ENCODE peak calls at places on chromosome 7, in nine cellular contexts. One of them, this sample, is unnamed.

GRCh38 chr7:134067164-134067563 is 60.0 kb upstream of the LRGUK start:
- DNase-seq in GM13976: no peak
- DNase-seq in vagina: no peak
- DNase-seq in CD4-positive, alpha-beta T cell: no peak
- DNase-seq in neural crest cell: no peak
- DNase-seq in GM20000: no peak
- DNase-seq in AG09309: no peak
- DNase-seq in lower leg skin: no peak
- DNase-seq in cardiac fibroblast: no peak
- DNase-seq in this sample: no peak

GRCh38 chr7:28748934-28749584 is 209.1 kb downstream of the TRIL start:
- DNase-seq in cardiac fibroblast: peak; percentile 66
- DNase-seq in vagina: no peak
- DNase-seq in GM13976: peak; percentile 24
- DNase-seq in GM20000: no peak
- DNase-seq in lower leg skin: no peak
- DNase-seq in neural crest cell: no peak
- DNase-seq in CD4-positive, alpha-beta T cell: no peak
- DNase-seq in AG09309: no peak
- DNase-seq in this sample: peak; percentile 22

GRCh38 chr7:19491821-19492452 is 216.9 kb downstream of the POLR1F start:
- DNase-seq in vagina: no peak
- DNase-seq in AG09309: peak; percentile 21
- DNase-seq in lower leg skin: no peak
- DNase-seq in neural crest cell: no peak
- DNase-seq in GM20000: peak; percentile 4
- DNase-seq in CD4-positive, alpha-beta T cell: no peak
- DNase-seq in GM13976: peak; percentile 18
- DNase-seq in cardiac fibroblast: peak; percentile 75
- DNase-seq in this sample: no peak

GRCh38 chr7:32204361-32205018 is 134.3 kb upstream of the PDE1C start:
- DNase-seq in cardiac fibroblast: peak; percentile 85
- DNase-seq in lower leg skin: no peak
- DNase-seq in vagina: peak; percentile 87
- DNase-seq in neural crest cell: peak; percentile 60
- DNase-seq in GM13976: peak; percentile 31
- DNase-seq in AG09309: peak; percentile 61
- DNase-seq in GM20000: peak; percentile 21
- DNase-seq in CD4-positive, alpha-beta T cell: no peak
- DNase-seq in this sample: peak; percentile 65

GRCh38 chr7:140640060-140640611 is 477 bp downstream of the DENND2A start:
- DNase-seq in CD4-positive, alpha-beta T cell: no peak
- DNase-seq in AG09309: no peak
- DNase-seq in neural crest cell: peak; percentile 36
- DNase-seq in GM20000: peak; percentile 56
- DNase-seq in lower leg skin: no peak
- DNase-seq in cardiac fibroblast: no peak
- DNase-seq in vagina: no peak
- DNase-seq in GM13976: peak; percentile 61
- DNase-seq in this sample: peak; percentile 68

GRCh38 chr7:36490335-36490940 is 100.8 kb downstream of the ANLN start:
- DNase-seq in lower leg skin: no peak
- DNase-seq in CD4-positive, alpha-beta T cell: no peak
- DNase-seq in cardiac fibroblast: peak; percentile 13
- DNase-seq in AG09309: no peak
- DNase-seq in GM20000: no peak
- DNase-seq in GM13976: no peak
- DNase-seq in vagina: no peak
- DNase-seq in neural crest cell: no peak
- DNase-seq in this sample: no peak

GRCh38 chr7:16739863-16740622 is 13.5 kb upstream of the TSPAN13 start:
- DNase-seq in GM13976: no peak
- DNase-seq in AG09309: peak; percentile 97
- DNase-seq in neural crest cell: no peak
- DNase-seq in lower leg skin: peak; percentile 31
- DNase-seq in vagina: no peak
- DNase-seq in CD4-positive, alpha-beta T cell: no peak
- DNase-seq in cardiac fibroblast: peak; percentile 97
- DNase-seq in GM20000: no peak
- DNase-seq in this sample: no peak

GRCh38 chr7:33276729-33277128 is 147.4 kb downstream of the BBS9 start:
- DNase-seq in vagina: no peak
- DNase-seq in CD4-positive, alpha-beta T cell: no peak
- DNase-seq in AG09309: no peak
- DNase-seq in lower leg skin: no peak
- DNase-seq in cardiac fibroblast: no peak
- DNase-seq in GM13976: no peak
- DNase-seq in neural crest cell: no peak
- DNase-seq in GM20000: no peak
- DNase-seq in this sample: no peak

GRCh38 chr7:14430921-14431320 is 441.5 kb upstream of the ETV1 start:
- DNase-seq in neural crest cell: no peak
- DNase-seq in CD4-positive, alpha-beta T cell: no peak
- DNase-seq in lower leg skin: no peak
- DNase-seq in GM13976: no peak
- DNase-seq in GM20000: no peak
- DNase-seq in cardiac fibroblast: no peak
- DNase-seq in AG09309: no peak
- DNase-seq in vagina: no peak
- DNase-seq in this sample: no peak

GRCh38 chr7:52119537-52119936 is 802.9 kb upstream of the COBL start:
- DNase-seq in cardiac fibroblast: no peak
- DNase-seq in neural crest cell: no peak
- DNase-seq in CD4-positive, alpha-beta T cell: no peak
- DNase-seq in GM13976: no peak
- DNase-seq in vagina: no peak
- DNase-seq in lower leg skin: no peak
- DNase-seq in GM20000: no peak
- DNase-seq in AG09309: no peak
- DNase-seq in this sample: no peak

GRCh38 chr7:138958026-138958956 is 22.9 kb downstream of the KIAA1549 start:
- DNase-seq in cardiac fibroblast: peak; percentile 42
- DNase-seq in CD4-positive, alpha-beta T cell: no peak
- DNase-seq in AG09309: no peak
- DNase-seq in vagina: no peak
- DNase-seq in lower leg skin: no peak
- DNase-seq in GM20000: no peak
- DNase-seq in GM13976: no peak
- DNase-seq in neural crest cell: no peak
- DNase-seq in this sample: no peak

GRCh38 chr7:34848670-34849069 is 188.6 kb downstream of the DPY19L1 start:
- DNase-seq in vagina: no peak
- DNase-seq in AG09309: no peak
- DNase-seq in cardiac fibroblast: no peak
- DNase-seq in neural crest cell: no peak
- DNase-seq in lower leg skin: no peak
- DNase-seq in GM13976: no peak
- DNase-seq in GM20000: no peak
- DNase-seq in CD4-positive, alpha-beta T cell: no peak
- DNase-seq in this sample: no peak

GRCh38 chr7:34846976-34847375 is 189.0 kb downstream of the NPSR1 start:
- DNase-seq in cardiac fibroblast: no peak
- DNase-seq in GM13976: no peak
- DNase-seq in AG09309: no peak
- DNase-seq in CD4-positive, alpha-beta T cell: no peak
- DNase-seq in neural crest cell: no peak
- DNase-seq in GM20000: no peak
- DNase-seq in vagina: no peak
- DNase-seq in lower leg skin: no peak
- DNase-seq in this sample: no peak

GRCh38 chr7:34844936-34845665 is 187.1 kb downstream of the NPSR1 start:
- DNase-seq in cardiac fibroblast: no peak
- DNase-seq in GM13976: no peak
- DNase-seq in lower leg skin: no peak
- DNase-seq in AG09309: no peak
- DNase-seq in vagina: no peak
- DNase-seq in neural crest cell: no peak
- DNase-seq in GM20000: no peak
- DNase-seq in CD4-positive, alpha-beta T cell: no peak
- DNase-seq in this sample: no peak

GRCh38 chr7:34844401-34844800 is 186.4 kb downstream of the NPSR1 start:
- DNase-seq in GM20000: no peak
- DNase-seq in neural crest cell: no peak
- DNase-seq in GM13976: no peak
- DNase-seq in AG09309: no peak
- DNase-seq in lower leg skin: no peak
- DNase-seq in CD4-positive, alpha-beta T cell: no peak
- DNase-seq in vagina: peak; percentile 34
- DNase-seq in cardiac fibroblast: no peak
- DNase-seq in this sample: no peak

DNA sequence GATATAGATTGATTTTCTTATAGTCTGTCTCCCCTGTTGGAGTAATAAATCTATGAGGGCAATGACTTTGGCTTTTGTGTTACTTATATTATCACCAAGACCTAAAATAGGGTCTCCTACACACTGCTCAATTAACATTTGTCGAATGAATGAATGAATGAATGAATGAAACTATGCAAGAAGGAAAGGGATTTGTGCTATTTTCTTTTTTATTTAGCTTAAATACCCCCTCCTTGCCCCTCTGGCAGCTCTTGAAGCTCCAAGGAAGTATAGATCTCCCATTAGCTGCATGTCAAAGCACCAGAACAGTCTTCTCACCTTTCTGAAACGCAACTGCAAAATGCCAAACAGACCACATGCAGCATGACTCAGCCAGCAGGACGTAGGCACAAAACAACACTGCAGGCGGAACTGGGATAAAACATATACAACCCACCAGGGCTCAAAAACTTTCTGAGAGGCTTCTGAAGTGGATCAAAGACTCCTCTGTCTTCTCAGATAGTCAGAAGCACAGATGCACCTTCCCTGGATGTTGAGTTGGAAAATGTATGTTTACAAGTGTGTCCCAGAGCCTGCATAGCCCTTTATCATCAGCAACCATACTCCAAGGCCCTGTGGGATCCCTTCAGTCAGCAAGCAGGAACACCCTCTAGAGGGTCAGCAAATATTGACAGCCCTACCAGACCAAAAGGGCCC is 187.8 kb downstream of the NPSR1 start:
- DNase-seq in CD4-positive, alpha-beta T cell: no peak
- DNase-seq in AG09309: no peak
- DNase-seq in neural crest cell: no peak
- DNase-seq in cardiac fibroblast: no peak
- DNase-seq in GM20000: no peak
- DNase-seq in lower leg skin: no peak
- DNase-seq in vagina: peak; percentile 20
- DNase-seq in GM13976: no peak
- DNase-seq in this sample: no peak
- TF ChIP-seq CTCF in CD4-positive, alpha-beta T cell: no peak
- TF ChIP-seq CTCF in AG09309: no peak
- TF ChIP-seq CTCF in neural crest cell: no peak
- TF ChIP-seq CTCF in cardiac fibroblast: no peak
- TF ChIP-seq CTCF in GM20000: no peak
- TF ChIP-seq CTCF in lower leg skin: no peak
- TF ChIP-seq CTCF in vagina: no peak
- TF ChIP-seq CTCF in GM13976: no peak
- TF ChIP-seq CTCF in this sample: no peak

GRCh38 chr7:154859747-154860620 is 142.9 kb downstream of the PAXIP1 start:
- DNase-seq in AG09309: no peak
- DNase-seq in cardiac fibroblast: no peak
- DNase-seq in neural crest cell: no peak
- DNase-seq in GM13976: no peak
- DNase-seq in vagina: no peak
- DNase-seq in lower leg skin: no peak
- DNase-seq in CD4-positive, alpha-beta T cell: no peak
- DNase-seq in GM20000: no peak
- DNase-seq in this sample: no peak
- TF ChIP-seq CTCF in AG09309: no peak
- TF ChIP-seq CTCF in cardiac fibroblast: no peak
- TF ChIP-seq CTCF in neural crest cell: no peak
- TF ChIP-seq CTCF in GM13976: no peak
- TF ChIP-seq CTCF in vagina: no peak
- TF ChIP-seq CTCF in lower leg skin: no peak
- TF ChIP-seq CTCF in CD4-positive, alpha-beta T cell: no peak
- TF ChIP-seq CTCF in GM20000: no peak
- TF ChIP-seq CTCF in this sample: no peak

GRCh38 chr7:116601426-116601825 is 70.6 kb upstream of the MET start:
- DNase-seq in CD4-positive, alpha-beta T cell: no peak
- DNase-seq in GM13976: no peak
- DNase-seq in lower leg skin: no peak
- DNase-seq in neural crest cell: no peak
- DNase-seq in GM20000: no peak
- DNase-seq in cardiac fibroblast: no peak
- DNase-seq in vagina: no peak
- DNase-seq in AG09309: no peak
- DNase-seq in this sample: no peak

GRCh38 chr7:116598278-116598677 is 73.4 kb downstream of the CAV1 start:
- DNase-seq in neural crest cell: no peak
- DNase-seq in CD4-positive, alpha-beta T cell: no peak
- DNase-seq in vagina: no peak
- DNase-seq in GM20000: no peak
- DNase-seq in AG09309: no peak
- DNase-seq in lower leg skin: no peak
- DNase-seq in cardiac fibroblast: peak; percentile 46
- DNase-seq in GM13976: no peak
- DNase-seq in this sample: no peak

GRCh38 chr7:116597384-116597783 is 72.5 kb downstream of the CAV1 start:
- DNase-seq in cardiac fibroblast: no peak
- DNase-seq in CD4-positive, alpha-beta T cell: no peak
- DNase-seq in vagina: no peak
- DNase-seq in AG09309: no peak
- DNase-seq in neural crest cell: no peak
- DNase-seq in GM13976: no peak
- DNase-seq in lower leg skin: no peak
- DNase-seq in GM20000: no peak
- DNase-seq in this sample: no peak

GRCh38 chr7:116595063-116595462 is 70.2 kb downstream of the CAV1 start:
- DNase-seq in cardiac fibroblast: no peak
- DNase-seq in GM13976: no peak
- DNase-seq in GM20000: no peak
- DNase-seq in CD4-positive, alpha-beta T cell: no peak
- DNase-seq in vagina: no peak
- DNase-seq in lower leg skin: no peak
- DNase-seq in neural crest cell: no peak
- DNase-seq in AG09309: no peak
- DNase-seq in this sample: no peak

DNA sequence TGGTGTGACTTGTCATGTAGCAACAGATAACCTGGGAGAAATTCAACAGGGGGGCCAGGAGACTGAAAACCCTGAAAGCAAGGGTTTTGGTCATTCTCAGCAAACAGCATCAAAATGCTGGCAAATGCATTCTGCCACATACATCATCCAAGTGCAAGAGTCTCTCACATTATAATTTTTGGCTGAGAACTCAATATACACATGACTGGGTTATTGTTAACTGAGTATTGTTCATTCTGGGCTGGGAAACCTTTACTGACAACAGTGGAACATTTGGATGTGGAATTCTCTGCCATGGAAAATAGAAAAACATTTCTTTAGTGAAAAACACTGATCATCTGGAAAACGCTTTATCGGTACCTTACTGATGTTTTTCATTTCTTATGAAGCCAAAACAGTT is 73.2 kb upstream of the MET start:
- DNase-seq in AG09309: no peak
- DNase-seq in GM20000: no peak
- DNase-seq in lower leg skin: no peak
- DNase-seq in cardiac fibroblast: no peak
- DNase-seq in vagina: no peak
- DNase-seq in GM13976: no peak
- DNase-seq in neural crest cell: no peak
- DNase-seq in CD4-positive, alpha-beta T cell: no peak
- DNase-seq in this sample: no peak
- TF ChIP-seq CTCF in AG09309: no peak
- TF ChIP-seq CTCF in GM20000: no peak
- TF ChIP-seq CTCF in lower leg skin: no peak
- TF ChIP-seq CTCF in cardiac fibroblast: no peak
- TF ChIP-seq CTCF in vagina: no peak
- TF ChIP-seq CTCF in GM13976: no peak
- TF ChIP-seq CTCF in neural crest cell: no peak
- TF ChIP-seq CTCF in CD4-positive, alpha-beta T cell: no peak
- TF ChIP-seq CTCF in this sample: no peak

GRCh38 chr7:128841961-128842673 is 11.9 kb downstream of the FLNC start:
- DNase-seq in vagina: no peak
- DNase-seq in cardiac fibroblast: peak; percentile 42
- DNase-seq in GM13976: peak; percentile 91
- DNase-seq in GM20000: peak; percentile 89
- DNase-seq in neural crest cell: no peak
- DNase-seq in CD4-positive, alpha-beta T cell: peak; percentile 43
- DNase-seq in AG09309: no peak
- DNase-seq in lower leg skin: no peak
- DNase-seq in this sample: peak; percentile 65
- TF ChIP-seq CTCF in vagina: peak; percentile 36
- TF ChIP-seq CTCF in cardiac fibroblast: peak; percentile 65
- TF ChIP-seq CTCF in GM13976: peak; percentile 58
- TF ChIP-seq CTCF in GM20000: no peak
- TF ChIP-seq CTCF in neural crest cell: peak; percentile 68
- TF ChIP-seq CTCF in CD4-positive, alpha-beta T cell: peak; percentile 74
- TF ChIP-seq CTCF in AG09309: peak; percentile 75
- TF ChIP-seq CTCF in lower leg skin: no peak
- TF ChIP-seq CTCF in this sample: peak; percentile 91

This sample was measured in nephron progenitor cell.